ENCODE peak calls at places on chromosomes 4 and X, in five cellular contexts. Y is lower lobe of right lung; I is omental fat pad; G is stimulated activated CD8-positive, alpha-beta memory T cell treated with anti-CD3 and anti-CD28 coated beads, Interleukin-4, amount 100 ng/mL, for 24 hours; Q is activated CD4-positive, alpha-beta T cell treated with anti-CD3 and anti-CD28 coated beads, Interleukin-2, amount 50 U/mL, for 1 hour. S is an unnamed sample.
A peak's percentile ranks its signal among the peaks of the same experiment; 100 is the strongest.

GRCh38 chr4:3365871-3366842 is 73.3 kb downstream of the RGS12 start:
- DNase-seq in Q (no peak), Y (no peak), G (no peak), I (no peak), S (peak; percentile 51)

GRCh38 chrX:1444896-1445480 is 7.7 kb downstream of the ASMTL start:
- DNase-seq in I (no peak), Y (peak; percentile 13), G (no peak), Q (no peak), S (peak; percentile 21)

GRCh38 chr4:145954924-145955339 is 16.3 kb upstream of the ZNF827 start:
- DNase-seq in G (no peak), Q (no peak), Y (no peak), I (no peak), S (no peak)

GRCh38 chr4:144578681-144579080 is 67.3 kb upstream of the HHIP start:
- DNase-seq in Q (no peak), I (no peak), G (no peak), Y (no peak), S (no peak)

GRCh38 chrX:8504451-8504850 is 39.8 kb downstream of the VCX3B start:
- DNase-seq in I (no peak), Y (no peak), G (no peak), Q (no peak), S (peak; percentile 58)

GRCh38 chr4:112840061-112840460 is 203.1 kb downstream of the LARP7 start:
- DNase-seq in Q (no peak), G (no peak), I (no peak), Y (no peak), S (no peak)

GRCh38 chr4:180635276-180635675 is 1607.9 kb upstream of the TENM3 start:
- DNase-seq in Y (no peak), G (no peak), I (no peak), Q (no peak), S (peak; percentile 79)

GRCh38 chr4:59825104-59825503 is 1375.0 kb upstream of the ADGRL3 start:
- DNase-seq in Q (no peak), G (no peak), Y (no peak), I (no peak), S (no peak)

GRCh38 chrX:12825801-12826200 is 34.6 kb downstream of the PRPS2 start:
- DNase-seq in I (no peak), Y (no peak), G (no peak), Q (no peak), S (peak; percentile 83)

GRCh38 chrX:84047339-84047738 is 140.7 kb downstream of the RPS6KA6 start:
- DNase-seq in G (no peak), Y (no peak), Q (no peak), I (no peak), S (no peak)

GRCh38 chrX:154487518-154488290 is 1.3 kb upstream of the UBL4A start:
- DNase-seq in Q (no peak), Y (no peak), I (no peak), G (no peak), S (peak; percentile 49)

GRCh38 chr4:169854090-169854489 is 96.3 kb upstream of the HPF1 start:
- DNase-seq in I (no peak), Q (no peak), Y (no peak), G (no peak), S (no peak)

GRCh38 chr4:132572210-132572609 is 576.9 kb upstream of the PCDH10 start:
- DNase-seq in G (no peak), I (no peak), Q (no peak), Y (no peak), S (peak; percentile 87)

GRCh38 chr4:71771613-71772012 is 12.3 kb downstream of the GC start:
- DNase-seq in G (no peak), Q (no peak), I (no peak), Y (no peak), S (no peak)

GRCh38 chr4:84680956-84681355 is 98.0 kb downstream of the CDS1 start:
- DNase-seq in I (no peak), Q (no peak), Y (no peak), G (no peak), S (no peak)

GRCh38 chrX:72659726-72660125 is 54.4 kb downstream of the PHKA1 start:
- DNase-seq in Y (no peak), G (no peak), Q (no peak), I (no peak), S (no peak)

GRCh38 chrX:13283968-13284914 is 35.6 kb downstream of the ATXN3L start:
- DNase-seq in G (no peak), I (no peak), Q (no peak), Y (no peak), S (no peak)

GRCh38 chr4:152090543-152090942 is 329.7 kb upstream of the GATB start:
- DNase-seq in Y (no peak), Q (no peak), G (no peak), I (no peak), S (peak; percentile 93)

GRCh38 chrX:135099493-135099783 is 20.9 kb downstream of the ETDB start:
- DNase-seq in G (no peak), I (no peak), Y (no peak), Q (no peak), S (no peak)

GRCh38 chrX:146994163-146994562 is 179.6 kb upstream of the CXorf51A start:
- DNase-seq in G (no peak), Y (no peak), I (no peak), Q (no peak), S (no peak)

GRCh38 chr4:87144346-87144745 is 76.1 kb downstream of the KLHL8 start:
- DNase-seq in G (no peak), I (no peak), Y (no peak), Q (no peak), S (peak; percentile 70)

GRCh38 chr4:5976431-5976830 is 41.8 kb downstream of the C4orf50 start:
- DNase-seq in G (no peak), Q (no peak), I (no peak), Y (no peak), S (peak; percentile 50)

GRCh38 chr4:819401-820229 is 6.3 kb downstream of the CPLX1 start:
- DNase-seq in Y (no peak), Q (no peak), I (no peak), G (no peak), S (peak; percentile 43)

GRCh38 chrX:11137543-11138139 is 26.5 kb downstream of the HCCS start:
- DNase-seq in Q (no peak), G (no peak), I (no peak), Y (no peak), S (no peak)

GRCh38 chr4:56755901-56756300 is 65.6 kb downstream of the SPINK2 start:
- DNase-seq in Q (no peak), Y (no peak), I (no peak), G (no peak), S (no peak)

GRCh38 chr4:77465271-77465670 is 140.3 kb upstream of the CXCL13 start:
- DNase-seq in G (peak; percentile 4), Y (no peak), I (no peak), Q (no peak), S (no peak)

GRCh38 chr4:39464886-39465501 is 6.1 kb downstream of the LIAS start:
- DNase-seq in G (no peak), I (no peak), Y (no peak), Q (no peak), S (peak; percentile 76)

GRCh38 chr4:2672082-2672481 is 84.1 kb downstream of the TNIP2 start:
- DNase-seq in Y (no peak), G (no peak), I (no peak), Q (no peak), S (no peak)

GRCh38 chr4:20255251-20255586 is 3.5 kb downstream of the SLIT2 start:
- DNase-seq in G (no peak), Y (no peak), Q (no peak), I (no peak), S (no peak)

GRCh38 chrX:39730671-39731389 is 366.9 kb downstream of the BCOR start:
- DNase-seq in I (peak; percentile 27), G (peak; percentile 28), Y (peak; percentile 55), Q (peak; percentile 51), S (no peak)

GRCh38 chr4:69907151-69907550 is 23.7 kb upstream of the CSN1S1 start:
- DNase-seq in G (no peak), Q (no peak), Y (no peak), I (no peak), S (no peak)

GRCh38 chr4:1600811-1601532 is 83.1 kb downstream of the FAM53A start:
- DNase-seq in I (no peak), G (no peak), Q (no peak), Y (peak; percentile 43), S (no peak)

GRCh38 chrX:4150259-4150658 is 436.8 kb upstream of the PRKX start:
- DNase-seq in Y (no peak), G (no peak), Q (no peak), I (no peak), S (no peak)

S was measured in islet precursor cell.